ENCODE peak calls at places on chromosomes 1 and 21, in ten cellular contexts. O is HFF-Myc; Z is CD8-positive, alpha-beta T cell; G is GM12878; Y is activated B cell treated with CpG ODN at 0.5 μM for 24 hours; S is uterus; R is BJ; X is GM10248; F is cardiac fibroblast; U is fibroblast of pulmonary artery. A is an unnamed sample.

GRCh38 chr1:215595231-215595630 is 28.1 kb downstream of the KCTD3 start:
- DNase-seq in R (no peak), S (no peak), Z (no peak), G (no peak), Y (no peak), U (no peak), F (no peak), X (no peak), O (no peak), A (no peak)

GRCh38 chr1:31651025-31651424 is 6.3 kb upstream of the PEF1 start:
- DNase-seq in S (peak), F (no peak), G (no peak), R (no peak), Y (no peak), Z (no peak), X (no peak), U (no peak), O (no peak), A (no peak)

GRCh38 chr1:36359383-36359782 is 26.3 kb downstream of the STK40 start:
- DNase-seq in F (no peak), U (no peak), G (no peak), S (no peak), R (no peak), Y (no peak), X (no peak), O (no peak), Z (no peak), A (no peak)

GRCh38 chr1:115192200-115192767 is 103.0 kb upstream of the TSPAN2 start:
- DNase-seq in S (no peak), O (no peak), X (no peak), Y (no peak), F (no peak), R (no peak), U (no peak), G (no peak), Z (no peak), A (no peak)

GRCh38 chr1:115179397-115179835 is 90.1 kb upstream of the TSPAN2 start:
- DNase-seq in S (no peak), U (peak), R (peak), F (peak), G (no peak), Y (no peak), Z (no peak), O (no peak), X (no peak), A (no peak)

GRCh38 chr1:63878914-63879313 is 105.1 kb downstream of the ROR1 start:
- DNase-seq in Y (no peak), U (no peak), F (peak), O (no peak), Z (no peak), S (no peak), R (no peak), G (no peak), X (no peak), A (no peak)

GRCh38 chr1:27074175-27074780 is 61.6 kb upstream of the TENT5B start:
- DNase-seq in Z (no peak), Y (no peak), R (no peak), O (no peak), U (no peak), X (no peak), F (peak), S (no peak), G (no peak), A (no peak)

GRCh38 chr1:233240367-233240766 is 55.2 kb downstream of the PCNX2 start:
- DNase-seq in S (no peak), X (no peak), Z (no peak), G (no peak), Y (no peak), F (no peak), O (no peak), U (no peak), R (no peak), A (no peak)

GRCh38 chr1:101444873-101445618 is 208.2 kb downstream of the S1PR1 start:
- DNase-seq in G (no peak), F (no peak), Y (no peak), U (no peak), R (no peak), S (no peak), O (no peak), X (no peak), Z (no peak), A (no peak)

GRCh38 chr1:99595041-99595440 is 50.9 kb upstream of the PALMD start:
- DNase-seq in G (no peak), U (no peak), O (no peak), R (no peak), S (no peak), Y (no peak), F (no peak), Z (no peak), X (no peak), A (no peak)

GRCh38 chr1:43074244-43074643 is 97.8 kb downstream of the EBNA1BP2 start:
- DNase-seq in S (no peak), U (no peak), O (no peak), Z (no peak), Y (no peak), F (no peak), R (no peak), G (no peak), X (no peak), A (no peak)

GRCh38 chr1:149995927-149996326 is 14.6 kb downstream of the OTUD7B start:
- DNase-seq in F (peak), G (peak), Z (no peak), O (no peak), X (no peak), Y (no peak), S (no peak), U (peak), R (no peak), A (no peak)

GRCh38 chr21:33685613-33686197 is 43.4 kb downstream of the ITSN1 start:
- DNase-seq in R (peak), X (no peak), G (no peak), Z (no peak), O (peak), U (peak), Y (no peak), S (no peak), F (peak), A (no peak)

GRCh38 chr1:19651141-19651737 is 7.1 kb downstream of the NBL1 start:
- DNase-seq in X (peak), S (peak), F (peak), G (no peak), Y (no peak), R (no peak), O (no peak), U (peak), Z (peak), A (no peak)

GRCh38 chr1:179124866-179125265 is 43.0 kb downstream of the TOR3A start:
- DNase-seq in F (peak), U (peak), O (no peak), G (no peak), S (no peak), Z (no peak), X (no peak), Y (no peak), R (no peak), A (no peak)

GRCh38 chr1:212853658-212854057 is 4.4 kb upstream of the FLVCR1 start:
- DNase-seq in Z (no peak), R (no peak), Y (no peak), G (no peak), S (no peak), X (no peak), F (no peak), U (no peak), O (no peak), A (no peak)

DNA sequence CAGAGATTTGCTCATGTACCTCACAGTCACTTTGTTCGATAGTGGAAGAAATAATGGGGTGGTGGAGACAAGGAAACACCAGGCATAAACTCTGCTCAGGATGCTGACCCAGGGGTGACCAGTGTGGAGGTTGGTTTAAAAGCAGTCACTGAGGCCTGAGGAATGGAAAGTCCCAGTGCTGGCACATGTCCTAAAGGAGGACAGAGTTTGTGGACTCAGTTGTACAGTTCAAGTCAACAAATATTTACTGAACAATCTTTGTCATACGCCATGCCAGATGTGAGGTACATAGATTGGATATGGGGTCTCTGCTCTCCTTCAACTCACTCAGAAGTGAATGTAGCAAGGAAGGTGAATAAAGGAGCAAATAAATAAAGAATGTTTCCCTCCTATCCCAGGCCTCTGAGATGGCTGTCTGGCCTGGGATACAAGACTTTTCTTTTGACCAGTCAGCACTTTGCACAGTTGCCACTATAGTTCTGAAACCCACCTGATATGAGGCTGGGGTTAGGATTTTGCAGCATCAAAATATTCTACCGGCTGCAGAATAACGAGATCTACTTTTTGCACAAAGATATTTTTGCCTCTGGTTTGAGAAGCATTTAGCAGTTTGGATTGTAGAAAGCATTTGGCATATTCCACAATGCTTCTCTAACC is 7.9 kb upstream of the GFI1 start:
- DNase-seq in F (no peak), S (no peak), O (no peak), X (no peak), U (no peak), R (no peak), Y (no peak), G (no peak), Z (no peak), A (no peak)
- TF ChIP-seq CTCF in F (no peak), S (no peak), O (no peak), X (no peak), U (no peak), R (no peak), Y (no peak), G (no peak), Z (no peak), A (no peak)

DNA sequence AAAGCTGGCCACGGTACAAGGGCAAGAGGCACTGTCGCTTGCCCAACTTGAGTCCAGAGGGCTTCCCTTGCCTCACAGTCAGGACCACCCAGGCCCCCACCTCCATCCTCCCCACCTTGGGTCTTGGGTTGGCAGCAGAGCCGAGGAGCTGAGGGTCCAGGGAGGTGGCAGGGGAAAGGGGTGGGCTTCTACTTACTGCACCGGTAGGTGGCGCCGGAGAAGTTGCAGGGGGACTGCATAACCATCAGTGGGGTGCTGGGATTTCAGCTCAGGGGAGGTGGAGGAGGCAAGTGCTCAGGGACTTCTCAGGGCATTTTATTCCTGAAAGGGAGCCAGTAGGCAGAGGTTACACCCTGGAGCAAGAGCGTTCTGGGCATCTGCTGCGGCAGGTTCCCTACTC is 44.0 kb downstream of the TRIM62 start:
- DNase-seq in Y (peak), O (no peak), Z (peak), R (no peak), X (no peak), G (no peak), U (peak), S (peak), F (peak), A (no peak)
- TF ChIP-seq CTCF in Y (no peak), O (peak), Z (peak), R (peak), X (peak), G (peak), U (peak), S (peak), F (peak), A (peak)

GRCh38 chr1:239112092-239112491 is 274.3 kb upstream of the CHRM3 start:
- DNase-seq in Y (no peak), R (no peak), G (no peak), F (no peak), Z (no peak), O (no peak), S (no peak), U (no peak), X (no peak), A (no peak)
- TF ChIP-seq CTCF in Y (no peak), R (no peak), G (no peak), F (no peak), Z (no peak), O (no peak), S (no peak), U (no peak), X (no peak), A (no peak)

DNA sequence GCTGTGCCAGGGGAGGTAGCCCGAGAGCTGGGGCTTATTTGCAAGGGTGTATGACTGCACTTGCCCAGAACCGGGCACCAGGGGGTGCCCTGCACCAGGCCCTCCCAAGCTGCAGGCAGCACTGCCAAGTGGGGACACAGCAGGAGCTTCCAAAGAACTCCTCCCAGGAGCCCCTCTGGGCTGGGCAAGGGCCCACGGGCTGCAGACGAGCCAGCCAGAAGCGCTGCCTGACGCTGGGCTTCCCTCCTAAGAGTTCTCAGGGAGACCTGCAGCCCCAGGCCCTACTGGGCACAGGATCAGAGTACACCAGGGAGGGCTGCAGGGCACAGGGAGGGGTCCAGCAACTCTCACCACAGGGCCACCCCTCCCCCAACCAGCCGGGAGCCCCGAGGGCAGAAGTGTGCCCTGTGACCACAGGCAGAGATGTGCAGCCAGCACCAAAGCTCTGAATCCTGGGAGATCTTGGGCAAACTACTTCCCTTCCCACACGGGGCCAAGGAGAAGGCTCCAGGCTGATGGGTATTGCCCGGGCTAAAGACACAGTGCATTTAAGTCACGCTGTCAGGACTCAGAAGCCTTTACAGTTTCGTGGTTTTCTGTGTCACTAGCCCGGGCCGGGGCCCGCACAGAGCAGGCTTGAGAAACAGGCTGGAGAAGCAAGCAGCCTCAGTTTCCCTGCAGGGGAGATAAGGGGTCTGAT is 63.4 kb downstream of the KCNAB2 start:
- DNase-seq in Z (no peak), Y (no peak), R (no peak), X (peak), U (peak), F (peak), O (no peak), S (no peak), G (no peak), A (no peak)
- TF ChIP-seq CTCF in Z (no peak), Y (no peak), R (peak), X (peak), U (peak), F (peak), O (peak), S (no peak), G (peak), A (peak)

DNA sequence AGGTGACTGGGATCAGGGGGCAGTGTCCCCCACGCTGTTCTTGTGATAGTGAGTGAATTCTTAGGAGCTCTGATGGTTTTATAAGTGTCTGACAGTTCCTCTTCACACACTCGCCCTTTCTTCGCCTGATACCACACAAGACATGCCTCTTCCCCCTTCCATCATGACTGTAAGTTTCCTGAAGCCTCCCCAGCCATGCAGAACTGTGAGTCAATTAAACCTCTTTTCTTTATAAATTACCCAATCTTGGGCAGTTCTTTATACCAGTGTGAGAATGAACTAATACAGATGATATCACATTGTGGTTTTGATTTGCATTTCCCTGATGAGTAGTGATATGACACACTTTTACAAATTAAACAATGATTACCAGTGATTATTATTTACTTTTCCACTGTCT is 229.9 kb downstream of the AKT3 start:
- DNase-seq in U (no peak), S (no peak), G (no peak), Y (no peak), R (no peak), X (no peak), O (no peak), F (no peak), Z (no peak), A (no peak)
- TF ChIP-seq CTCF in U (no peak), S (no peak), G (no peak), Y (no peak), R (no peak), X (no peak), O (no peak), F (no peak), Z (no peak), A (no peak)

GRCh38 chr1:161486806-161487482 is 18.3 kb upstream of the FCGR2A start:
- DNase-seq in R (no peak), Z (peak), Y (no peak), G (peak), S (peak), F (peak), U (peak), X (peak), O (peak), A (no peak)

GRCh38 chr1:161483361-161483760 is 21.9 kb upstream of the FCGR2A start:
- DNase-seq in F (no peak), S (no peak), G (no peak), O (no peak), R (no peak), Y (no peak), U (no peak), Z (no peak), X (no peak), A (no peak)

GRCh38 chr1:161481624-161482392 is 23.4 kb upstream of the FCGR2A start:
- DNase-seq in U (no peak), G (no peak), O (no peak), F (no peak), X (no peak), Z (no peak), Y (no peak), S (no peak), R (no peak), A (no peak)

GRCh38 chr1:161482610-161483009 is 22.6 kb upstream of the FCGR2A start:
- DNase-seq in F (no peak), U (no peak), Y (no peak), G (no peak), O (no peak), Z (no peak), R (no peak), S (no peak), X (no peak), A (no peak)

GRCh38 chr1:161484613-161485012 is 20.6 kb upstream of the FCGR2A start:
- DNase-seq in F (peak), Y (no peak), U (peak), R (no peak), O (no peak), S (no peak), X (no peak), Z (no peak), G (no peak), A (no peak)
- TF ChIP-seq CTCF in F (peak), Y (no peak), U (peak), R (peak), O (peak), S (no peak), X (peak), Z (peak), G (peak), A (peak)

GRCh38 chr1:208242829-208243521 is 1.2 kb downstream of the PLXNA2 start:
- DNase-seq in O (no peak), F (no peak), R (no peak), Z (no peak), X (no peak), U (no peak), G (no peak), Y (no peak), S (no peak), A (no peak)
- TF ChIP-seq CTCF in O (no peak), F (no peak), R (no peak), Z (no peak), X (no peak), U (no peak), G (no peak), Y (no peak), S (peak), A (peak)

GRCh38 chr1:217911908-217912307 is 280.8 kb downstream of the SPATA17 start:
- DNase-seq in F (no peak), G (no peak), Y (no peak), O (no peak), X (no peak), R (no peak), U (no peak), S (no peak), Z (no peak), A (no peak)
- TF ChIP-seq CTCF in F (no peak), G (no peak), Y (no peak), O (peak), X (no peak), R (no peak), U (no peak), S (no peak), Z (no peak), A (peak)

GRCh38 chr1:193278968-193279367 is 92.6 kb upstream of the B3GALT2 start:
- DNase-seq in R (no peak), G (no peak), O (no peak), Y (no peak), U (no peak), F (no peak), S (no peak), Z (no peak), X (no peak), A (no peak)

GRCh38 chr1:193270996-193271395 is 84.6 kb upstream of the B3GALT2 start:
- DNase-seq in S (no peak), Z (no peak), X (no peak), F (peak), O (peak), U (peak), G (peak), Y (no peak), R (no peak), A (no peak)

DNA sequence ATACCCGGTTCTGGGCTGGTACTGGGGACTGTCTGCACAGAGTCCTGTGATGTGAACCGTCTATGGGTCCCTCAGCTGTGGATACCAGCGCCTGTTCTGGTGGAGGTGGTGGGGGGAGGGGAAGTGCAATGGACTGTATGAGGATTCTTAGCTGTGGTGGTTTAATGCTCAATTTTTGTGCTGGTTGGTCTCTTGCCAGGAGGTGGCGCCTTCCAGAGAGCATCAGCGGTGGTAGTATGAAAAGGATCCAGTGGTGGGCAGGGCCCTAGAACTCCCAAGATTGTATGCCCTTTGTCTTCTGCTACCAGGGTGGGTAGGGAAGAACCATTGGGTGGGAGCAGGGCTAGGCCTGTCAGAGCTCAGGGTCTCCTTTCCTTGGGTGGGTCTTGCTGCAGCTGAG is 89.4 kb upstream of the B3GALT2 start:
- DNase-seq in O (no peak), Y (no peak), S (no peak), U (no peak), Z (no peak), X (no peak), R (no peak), G (no peak), F (no peak), A (no peak)
- TF ChIP-seq CTCF in O (no peak), Y (no peak), S (no peak), U (no peak), Z (no peak), X (no peak), R (no peak), G (no peak), F (no peak), A (no peak)

GRCh38 chr1:156623946-156624813 is 5.0 kb downstream of the HAPLN2 start:
- DNase-seq in U (peak), Z (no peak), Y (peak), O (no peak), R (no peak), S (peak), X (peak), F (peak), G (no peak), A (no peak)
- TF ChIP-seq CTCF in U (peak), Z (peak), Y (no peak), O (peak), R (peak), S (peak), X (peak), F (peak), G (peak), A (peak)